ENCODE peak calls at places on chromosomes 1 and 21, in ten cellular contexts. C is kidney epithelial cell, Q is tibial artery, P is mammary epithelial cell, E is Panc1, S is nephron progenitor cell, M is MM.1S, X is right atrium auricular region, U is thoracic aorta, A is NB4. K is an unnamed sample.

GRCh38 chr1:151472852-151473731 is 13.8 kb upstream of the POGZ start:
- DNase-seq in C (no peak), Q (peak; percentile 25), P (peak; percentile 16), E (no peak), S (peak; percentile 30), M (no peak), X (peak; percentile 64), U (no peak), A (peak; percentile 20), K (peak; percentile 38)

GRCh38 chr1:25997759-25998074 is at the start of gene PAFAH2:
- DNase-seq in C (no peak), Q (no peak), P (no peak), E (no peak), S (peak; percentile 51), M (no peak), X (no peak), U (no peak), A (no peak), K (no peak)

GRCh38 chr1:113123737-113124136 is 50.7 kb downstream of the LRIG2 start:
- DNase-seq in C (no peak), Q (no peak), P (no peak), E (no peak), S (no peak), M (no peak), X (no peak), U (no peak), A (no peak), K (no peak)

GRCh38 chr1:161139765-161140164 is 7.3 kb upstream of the DEDD start:
- DNase-seq in C (no peak), Q (no peak), P (peak; percentile 27), E (no peak), S (peak; percentile 37), M (peak; percentile 66), X (no peak), U (no peak), A (peak; percentile 70), K (peak; percentile 65)

GRCh38 chr1:236051107-236051885 is 13.6 kb downstream of the NID1 start:
- DNase-seq in C (no peak), Q (no peak), P (no peak), E (no peak), S (peak; percentile 29), M (no peak), X (no peak), U (no peak), A (no peak), K (no peak)

GRCh38 chr1:109248797-109249629 is at the start of gene CELSR2:
- DNase-seq in C (no peak), Q (no peak), P (peak; percentile 61), E (no peak), S (peak; percentile 82), M (peak; percentile 62), X (no peak), U (no peak), A (peak; percentile 77), K (peak; percentile 64)

GRCh38 chr1:112673589-112674439 is 645 bp upstream of the MOV10 start:
- DNase-seq in C (no peak), Q (peak; percentile 47), P (peak; percentile 47), E (peak; percentile 33), S (no peak), M (peak; percentile 31), X (no peak), U (no peak), A (peak; percentile 34), K (peak; percentile 17)

GRCh38 chr1:180294711-180295110 is 64.6 kb downstream of the LHX4 start:
- DNase-seq in C (no peak), Q (no peak), P (no peak), E (no peak), S (no peak), M (no peak), X (no peak), U (no peak), A (no peak), K (no peak)

GRCh38 chr1:32997381-32997891 is 32.8 kb upstream of the RNF19B start:
- DNase-seq in C (no peak), Q (no peak), P (peak; percentile 63), E (no peak), S (no peak), M (no peak), X (no peak), U (no peak), A (no peak), K (no peak)

GRCh38 chr1:203625623-203626189 is 926 bp upstream of the ATP2B4 start:
- DNase-seq in C (no peak), Q (no peak), P (peak; percentile 88), E (peak; percentile 36), S (no peak), M (peak; percentile 86), X (no peak), U (no peak), A (peak; percentile 91), K (peak; percentile 75)

GRCh38 chr1:208036177-208036808 is 125.4 kb upstream of the CD34 start:
- DNase-seq in C (no peak), Q (no peak), P (no peak), E (no peak), S (no peak), M (peak; percentile 45), X (no peak), U (no peak), A (peak; percentile 26), K (no peak)

GRCh38 chr1:8027748-8028631 is 1.9 kb upstream of the ERRFI1 start:
- DNase-seq in C (no peak), Q (no peak), P (peak; percentile 58), E (no peak), S (no peak), M (no peak), X (no peak), U (no peak), A (no peak), K (no peak)

GRCh38 chr1:208541225-208541855 is 297.2 kb upstream of the PLXNA2 start:
- DNase-seq in C (no peak), Q (no peak), P (peak; percentile 46), E (no peak), S (no peak), M (no peak), X (no peak), U (no peak), A (no peak), K (peak; percentile 7)

GRCh38 chr1:207884276-207885029 is 26.5 kb downstream of the CD34 start:
- DNase-seq in C (no peak), Q (no peak), P (no peak), E (no peak), S (no peak), M (no peak), X (no peak), U (no peak), A (no peak), K (no peak)

GRCh38 chr21:45954271-45954670 is 27.3 kb upstream of the COL6A1 start:
- DNase-seq in C (no peak), Q (no peak), P (no peak), E (no peak), S (no peak), M (no peak), X (no peak), U (no peak), A (no peak), K (no peak)

GRCh38 chr1:197469620-197470210 is 201.7 kb downstream of the CRB1 start:
- DNase-seq in C (no peak), Q (no peak), P (no peak), E (no peak), S (no peak), M (no peak), X (no peak), U (no peak), A (peak; percentile 81), K (no peak)

GRCh38 chr1:114671011-114671938 is 1.4 kb upstream of the DENND2C start:
- DNase-seq in C (no peak), Q (no peak), P (peak; percentile 36), E (no peak), S (no peak), M (peak; percentile 10), X (no peak), U (no peak), A (no peak), K (no peak)

GRCh38 chr1:116515702-116516101 is 55.1 kb downstream of the CD58 start:
- DNase-seq in C (no peak), Q (no peak), P (no peak), E (no peak), S (no peak), M (no peak), X (no peak), U (no peak), A (peak; percentile 61), K (peak; percentile 26)

GRCh38 chr1:69073176-69073575 is 494.5 kb upstream of the LRRC7 start:
- DNase-seq in C (no peak), Q (no peak), P (no peak), E (no peak), S (no peak), M (no peak), X (no peak), U (no peak), A (peak; percentile 5), K (no peak)
- TF ChIP-seq CTCF in C (no peak), Q (no peak), P (peak; percentile 26), E (no peak), S (no peak), M (no peak), X (no peak), U (no peak), A (peak; percentile 23), K (no peak)

DNA sequence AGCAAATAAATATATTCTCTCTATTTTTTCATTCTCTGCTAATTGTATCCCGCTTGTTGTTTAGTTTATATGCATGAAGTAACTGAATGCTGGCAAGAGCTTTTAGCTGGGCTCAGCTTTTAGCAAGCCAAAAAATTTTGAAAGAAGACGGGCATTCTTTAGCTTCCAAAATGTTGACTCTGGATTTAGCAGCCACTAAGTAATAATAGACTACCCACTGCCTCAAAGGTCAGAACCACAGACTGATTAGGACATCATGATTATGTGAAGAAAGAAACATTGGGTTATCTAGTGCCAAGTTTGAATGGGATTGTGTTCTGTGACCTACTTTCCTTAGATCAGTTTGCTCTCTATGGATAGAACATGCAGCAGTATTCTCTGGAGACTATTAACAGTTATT is 80.3 kb upstream of the DPH5 start:
- DNase-seq in C (no peak), Q (no peak), P (no peak), E (no peak), S (no peak), M (no peak), X (no peak), U (no peak), A (no peak), K (no peak)
- TF ChIP-seq CTCF in C (no peak), Q (no peak), P (no peak), E (no peak), S (no peak), M (no peak), X (no peak), U (no peak), A (no peak), K (no peak)

GRCh38 chr1:27109103-27109822 is 45.7 kb downstream of the SLC9A1 start:
- DNase-seq in C (no peak), Q (no peak), P (no peak), E (no peak), S (peak; percentile 35), M (no peak), X (no peak), U (no peak), A (peak; percentile 72), K (peak; percentile 67)
- TF ChIP-seq CTCF in C (peak; percentile 16), Q (no peak), P (peak; percentile 47), E (peak; percentile 71), S (no peak), M (peak; percentile 28), X (peak; percentile 12), U (no peak), A (peak; percentile 55), K (peak; percentile 27)

DNA sequence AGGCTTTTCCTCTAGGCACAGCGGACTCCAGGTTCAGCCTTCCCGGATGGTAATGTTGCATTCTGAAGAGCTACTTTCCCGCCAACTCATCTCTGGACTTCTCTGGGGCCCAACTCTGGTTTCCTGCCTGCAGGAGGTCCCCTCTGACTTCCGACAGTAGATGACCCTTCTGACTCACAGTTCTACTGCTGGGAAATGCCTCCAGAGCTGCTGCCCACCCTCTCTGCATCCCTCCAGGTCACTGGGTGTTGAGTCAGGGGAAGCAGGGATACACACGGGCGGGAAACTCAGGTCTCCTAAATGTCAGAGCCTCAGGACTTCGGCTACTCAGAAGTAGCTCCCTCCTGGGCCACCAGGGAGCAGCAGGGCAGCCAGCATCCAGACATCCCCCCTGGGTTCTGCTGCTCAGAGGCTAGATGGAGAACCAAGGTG is 2.1 kb upstream of the KIF21B start:
- DNase-seq in C (peak; percentile 56), Q (no peak), P (no peak), E (no peak), S (peak; percentile 31), M (peak; percentile 61), X (no peak), U (no peak), A (peak; percentile 75), K (peak; percentile 51)
- TF ChIP-seq CTCF in C (peak; percentile 53), Q (peak; percentile 4), P (peak; percentile 23), E (peak; percentile 53), S (peak; percentile 31), M (peak; percentile 78), X (peak; percentile 13), U (no peak), A (peak; percentile 27), K (no peak)

K was measured in activated CD8-positive, alpha-beta T cell treated with anti-CD3 and anti-CD28 coated beads for 36 hours.